ENCODE peak calls at places on chromosome 10, in six cellular contexts. L is IMR-90, R is neuronal stem cell, X is mesenchymal stem cell, A is H1, O is H9. B is an unnamed sample.
A peak's percentile ranks its signal among the peaks of the same experiment; 100 is the strongest.

GRCh38 chr10:16787361-16787791 is 29.8 kb downstream of the RSU1 start:
- DNase-seq in L (no peak), R (no peak), X (no peak), A (no peak), O (no peak), B (no peak)

GRCh38 chr10:46239999-46240683 is 46.7 kb upstream of the ANTXRL start:
- DNase-seq in L (no peak), R (no peak), X (no peak), A (no peak), O (peak; percentile 11), B (no peak)

GRCh38 chr10:132203256-132204077 is 16.7 kb downstream of the DPYSL4 start:
- DNase-seq in L (no peak), R (no peak), X (no peak), A (no peak), O (no peak), B (no peak)

GRCh38 chr10:22334414-22335203 is 10.7 kb upstream of the SPAG6 start:
- DNase-seq in L (no peak), R (peak; percentile 57), X (peak; percentile 14), A (no peak), O (peak; percentile 84), B (peak; percentile 86)

GRCh38 chr10:112471878-112472487 is 25.0 kb downstream of the VTI1A start:
- DNase-seq in L (peak; percentile 68), R (peak; percentile 20), X (peak; percentile 63), A (no peak), O (no peak), B (peak; percentile 59)

GRCh38 chr10:34565934-34566333 is 249.2 kb downstream of the PARD3 start:
- DNase-seq in L (peak; percentile 25), R (no peak), X (no peak), A (no peak), O (no peak), B (peak; percentile 52)

GRCh38 chr10:61251089-61251488 is 202.1 kb downstream of the TMEM26 start:
- DNase-seq in L (no peak), R (no peak), X (no peak), A (no peak), O (no peak), B (no peak)

GRCh38 chr10:86391236-86391840 is 24.7 kb upstream of the GRID1 start:
- DNase-seq in L (no peak), R (no peak), X (no peak), A (no peak), O (no peak), B (no peak)

GRCh38 chr10:96235326-96236089 is 35.9 kb downstream of the BLNK start:
- DNase-seq in L (no peak), R (no peak), X (no peak), A (no peak), O (no peak), B (no peak)

GRCh38 chr10:99694171-99694570 is 34.9 kb downstream of the ENTPD7 start:
- DNase-seq in L (peak; percentile 91), R (no peak), X (peak; percentile 76), A (no peak), O (no peak), B (no peak)

GRCh38 chr10:131204406-131205152 is 106.9 kb downstream of the TCERG1L start:
- DNase-seq in L (no peak), R (no peak), X (no peak), A (no peak), O (peak; percentile 10), B (no peak)

GRCh38 chr10:11782793-11783557 is 40.2 kb upstream of the PROSER2 start:
- DNase-seq in L (peak; percentile 58), R (peak; percentile 56), X (peak; percentile 73), A (no peak), O (no peak), B (peak; percentile 77)

GRCh38 chr10:46285966-46286620 is 704 bp upstream of the ANTXRL start:
- DNase-seq in L (no peak), R (no peak), X (no peak), A (no peak), O (no peak), B (peak; percentile 44)

GRCh38 chr10:131146790-131147189 is 164.7 kb downstream of the TCERG1L start:
- DNase-seq in L (no peak), R (no peak), X (no peak), A (no peak), O (no peak), B (peak; percentile 5)

GRCh38 chr10:124143721-124144120 is 50.3 kb upstream of the CHST15 start:
- DNase-seq in L (no peak), R (no peak), X (no peak), A (no peak), O (no peak), B (no peak)

GRCh38 chr10:3729397-3729796 is 55.6 kb downstream of the KLF6 start:
- DNase-seq in L (peak; percentile 20), R (no peak), X (peak; percentile 74), A (no peak), O (no peak), B (no peak)

GRCh38 chr10:14125564-14125963 is 205.2 kb downstream of the FRMD4A start:
- DNase-seq in L (no peak), R (no peak), X (no peak), A (no peak), O (no peak), B (no peak)

GRCh38 chr10:85831422-85831821 is 535.2 kb downstream of the GRID1 start:
- DNase-seq in L (no peak), R (no peak), X (no peak), A (no peak), O (no peak), B (no peak)

GRCh38 chr10:130407052-130407451 is 270.9 kb downstream of the GLRX3 start:
- DNase-seq in L (no peak), R (no peak), X (no peak), A (no peak), O (peak; percentile 8), B (no peak)

GRCh38 chr10:110404825-110405224 is 92.9 kb upstream of the DUSP5 start:
- DNase-seq in L (no peak), R (no peak), X (no peak), A (no peak), O (no peak), B (no peak)
- H2BK120ac ChIP-seq in L (peak overlapping the region; percentile 68), R (no peak overlapping the region), X (no peak overlapping the region), A (no peak overlapping the region), O (no peak overlapping the region), B (no peak overlapping the region)

GRCh38 chr10:102647433-102648268 is 3.4 kb downstream of the TRIM8 start:
- DNase-seq in L (no peak), R (no peak), X (no peak), A (no peak), O (no peak), B (no peak)
- H3K4ac ChIP-seq in L (peak overlapping the region; percentile 72), R (no peak overlapping the region), X (no peak overlapping the region), A (no peak overlapping the region), O (no peak overlapping the region), B (no peak overlapping the region)

GRCh38 chr10:100829933-100830727 is 82.6 kb upstream of the SLF2 start:
- DNase-seq in L (no peak), R (no peak), X (no peak), A (no peak), O (peak; percentile 53), B (peak; percentile 31)

GRCh38 chr10:100827819-100828743 is 82.7 kb downstream of the PAX2 start:
- DNase-seq in L (no peak), R (peak; percentile 62), X (peak; percentile 16), A (no peak), O (peak; percentile 61), B (peak; percentile 79)

GRCh38 chr10:100826983-100827818 is 81.8 kb downstream of the PAX2 start:
- DNase-seq in L (no peak), R (no peak), X (no peak), A (no peak), O (peak; percentile 56), B (peak; percentile 44)

GRCh38 chr10:100829103-100829870 is 83.5 kb upstream of the SLF2 start:
- DNase-seq in L (no peak), R (no peak), X (no peak), A (no peak), O (no peak), B (peak; percentile 50)

GRCh38 chr10:100828744-100829102 is 83.3 kb downstream of the PAX2 start:
- DNase-seq in L (no peak), R (no peak), X (no peak), A (no peak), O (no peak), B (peak; percentile 44)
- H2BK15ac ChIP-seq in L (no peak overlapping the region), R (no peak overlapping the region), X (no peak overlapping the region), A (no peak overlapping the region), O (no peak overlapping the region), B (no peak overlapping the region)

GRCh38 chr10:102629661-102630614 is 14.3 kb upstream of the TRIM8 start:
- DNase-seq in L (peak; percentile 91), R (peak; percentile 73), X (peak; percentile 92), A (peak; percentile 60), O (peak; percentile 90), B (peak; percentile 98)
- H2BK120ac ChIP-seq in L (peak overlapping the region; percentile 99), R (peak overlapping the region; percentile 99), X (peak overlapping the region; percentile 90), A (peak overlapping the region; percentile 19), O (no peak overlapping the region), B (no peak overlapping the region)

DNA sequence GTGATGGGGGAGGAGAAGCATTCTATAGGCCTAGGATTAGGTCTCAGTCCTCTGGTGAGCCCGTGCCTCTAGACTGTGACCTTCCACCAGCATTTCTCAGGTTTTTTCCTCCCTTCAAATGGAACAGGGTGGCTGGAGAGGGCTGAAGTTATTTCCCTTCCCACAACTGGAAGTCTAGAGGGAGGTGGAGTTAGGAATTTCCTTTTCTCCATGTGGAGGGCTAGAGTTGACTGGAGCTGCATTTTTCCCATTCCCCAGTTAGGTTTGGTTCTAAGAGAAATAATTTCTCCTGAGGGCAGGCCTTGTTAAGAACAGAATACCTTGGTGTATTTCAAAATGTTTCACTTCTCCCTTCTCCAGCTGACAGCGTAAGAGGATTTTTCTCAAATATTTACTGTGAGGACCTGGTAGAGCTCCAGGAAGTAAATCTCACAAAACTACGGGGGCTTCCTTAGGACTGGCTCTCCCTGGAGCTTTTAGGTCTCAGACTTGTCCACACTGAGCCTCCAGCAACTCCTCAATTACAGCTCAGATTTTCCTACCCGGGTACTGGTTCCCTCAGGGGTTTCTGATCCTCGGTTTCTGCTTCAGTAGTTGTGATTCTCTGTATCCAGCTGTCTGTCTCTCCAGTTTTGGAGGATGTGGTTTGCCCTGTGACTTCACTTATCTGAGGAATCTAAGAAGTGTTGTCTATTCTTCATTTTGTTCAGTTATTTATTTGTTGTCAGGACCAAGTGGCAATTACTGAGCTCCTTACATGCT is 6.0 kb upstream of the REEP3 start:
- DNase-seq in L (peak; percentile 33), R (no peak), X (peak; percentile 92), A (peak; percentile 59), O (peak; percentile 64), B (peak; percentile 98)
- H3K4ac ChIP-seq in L (peak overlapping the region; percentile 64), R (no peak overlapping the region), X (no peak overlapping the region), A (peak overlapping the region; percentile 27), O (no peak overlapping the region), B (peak overlapping the region; percentile 79)

DNA sequence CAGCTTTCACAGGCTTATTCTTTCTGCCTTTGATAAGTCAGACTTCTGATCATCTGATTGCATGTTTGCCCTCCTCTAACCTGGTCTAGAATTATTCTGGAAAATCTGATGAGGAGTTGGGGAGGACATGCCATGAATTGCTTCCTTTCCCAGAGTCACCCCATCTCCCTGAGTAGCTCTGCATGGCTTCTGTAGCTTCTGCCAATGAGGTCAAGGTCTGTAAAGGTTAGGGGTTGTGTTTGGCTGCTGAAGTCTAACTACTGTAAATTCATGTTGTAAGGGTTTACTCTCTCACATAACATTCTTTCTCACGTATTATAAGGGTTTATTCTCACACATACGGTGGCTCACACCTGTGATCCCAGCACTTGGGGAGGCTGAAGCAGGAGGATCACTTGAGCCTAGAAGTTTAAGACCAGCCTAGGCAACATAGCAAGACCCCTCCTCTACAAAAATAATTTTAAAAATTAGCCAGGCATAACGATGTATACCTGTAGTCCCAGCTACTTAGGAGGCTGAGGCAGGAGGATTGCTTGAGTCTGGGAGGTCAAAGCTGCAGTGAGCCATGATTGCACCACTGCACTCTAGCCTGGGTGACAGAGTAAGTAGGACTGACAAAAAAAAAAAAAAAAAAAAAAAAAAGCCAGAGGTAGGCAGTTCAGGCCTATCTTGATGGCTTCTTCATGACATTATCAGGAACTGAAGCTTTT is 10.7 kb downstream of the GSTO2 start:
- DNase-seq in L (no peak), R (no peak), X (no peak), A (no peak), O (no peak), B (no peak)
- H2BK15ac ChIP-seq in L (no peak overlapping the region), R (no peak overlapping the region), X (no peak overlapping the region), A (no peak overlapping the region), O (no peak overlapping the region), B (no peak overlapping the region)